ENCODE peak calls at places on chromosomes 5 and 9, in four cellular contexts. N, X, T and C are unnamed samples.

GRCh38 chr9:28810375-28811075 is 1237.2 kb upstream of the C9orf72 start:
- DNase-seq in N (peak), X (no peak), T (peak), C (no peak)

GRCh38 chr5:142056831-142057696 is 44.2 kb upstream of the GNPDA1 start:
- DNase-seq in N (no peak), X (peak), T (no peak), C (no peak)

GRCh38 chr5:123036391-123037103 is at the start of gene PPIC:
- DNase-seq in N (peak), X (peak), T (peak), C (peak)

GRCh38 chr9:126853667-126854066 is 6.8 kb upstream of the ZBTB34 start:
- DNase-seq in N (no peak), X (no peak), T (peak), C (peak)

GRCh38 chr5:82591021-82591515 is 312.9 kb upstream of the RPS23 start:
- DNase-seq in N (no peak), X (no peak), T (no peak), C (no peak)

GRCh38 chr5:72246239-72246580 is 73.8 kb downstream of the MRPS27 start:
- DNase-seq in N (no peak), X (no peak), T (peak), C (no peak)

GRCh38 chr9:33162721-33163311 is 4.3 kb downstream of the B4GALT1 start:
- DNase-seq in N (no peak), X (peak), T (no peak), C (peak)

GRCh38 chr5:75670571-75670970 is 46.7 kb downstream of the POC5 start:
- DNase-seq in N (no peak), X (no peak), T (no peak), C (peak)

GRCh38 chr9:114238919-114239879 is 83.7 kb upstream of the ORM1 start:
- DNase-seq in N (no peak), X (peak), T (peak), C (peak)

GRCh38 chr9:130142635-130143034 is 29.6 kb upstream of the NCS1 start:
- DNase-seq in N (no peak), X (no peak), T (no peak), C (no peak)

GRCh38 chr9:116468369-116468768 is 218.7 kb upstream of the TRIM32 start:
- DNase-seq in N (no peak), X (no peak), T (no peak), C (no peak)

GRCh38 chr5:174825587-174825986 is 101.2 kb downstream of the MSX2 start:
- DNase-seq in N (no peak), X (no peak), T (peak), C (peak)

GRCh38 chr5:78829811-78830499 is 155.2 kb downstream of the ARSB start:
- DNase-seq in N (no peak), X (peak), T (no peak), C (peak)

GRCh38 chr9:87007711-87008360 is 60.5 kb upstream of the GAS1 start:
- DNase-seq in N (no peak), X (no peak), T (no peak), C (no peak)

GRCh38 chr5:171365351-171365750 is 22.3 kb upstream of the NPM1 start:
- DNase-seq in N (no peak), X (no peak), T (peak), C (peak)

GRCh38 chr9:95772320-95773060 is 103.0 kb upstream of the ERCC6L2 start:
- DNase-seq in N (no peak), X (peak), T (peak), C (peak)

GRCh38 chr5:61052870-61053269 is 107.9 kb downstream of the NDUFAF2 start:
- DNase-seq in N (peak), X (no peak), T (peak), C (peak)

GRCh38 chr5:178305801-178306200 is 73.2 kb upstream of the PHYKPL start:
- DNase-seq in N (no peak), X (no peak), T (no peak), C (no peak)

GRCh38 chr5:64207978-64208377 is 42.3 kb downstream of the RNF180 start:
- DNase-seq in N (no peak), X (no peak), T (peak), C (peak)

GRCh38 chr9:71121275-71122168 is at the start of gene TRPM3:
- DNase-seq in N (no peak), X (no peak), T (no peak), C (no peak)

GRCh38 chr9:14343948-14344547 is 30.1 kb upstream of the NFIB start:
- DNase-seq in N (no peak), X (peak), T (no peak), C (no peak)

GRCh38 chr9:126443144-126443543 is 116.5 kb downstream of the MVB12B start:
- DNase-seq in N (no peak), X (no peak), T (no peak), C (no peak)

GRCh38 chr9:69421908-69422801 is 97.1 kb downstream of the ENTREP1 start:
- DNase-seq in N (no peak), X (peak), T (peak), C (peak)

GRCh38 chr9:69429281-69429680 is 104.3 kb downstream of the ENTREP1 start:
- DNase-seq in N (no peak), X (no peak), T (no peak), C (no peak)

GRCh38 chr9:69428017-69428785 is 103.2 kb downstream of the ENTREP1 start:
- DNase-seq in N (no peak), X (no peak), T (no peak), C (no peak)

GRCh38 chr9:69427286-69427685 is 102.3 kb downstream of the ENTREP1 start:
- DNase-seq in N (no peak), X (no peak), T (no peak), C (no peak)

GRCh38 chr9:69425402-69425801 is 100.4 kb downstream of the ENTREP1 start:
- DNase-seq in N (no peak), X (no peak), T (no peak), C (no peak)
- TF ChIP-seq CTCF in N (no peak), X (no peak), T (no peak), C (no peak)

DNA sequence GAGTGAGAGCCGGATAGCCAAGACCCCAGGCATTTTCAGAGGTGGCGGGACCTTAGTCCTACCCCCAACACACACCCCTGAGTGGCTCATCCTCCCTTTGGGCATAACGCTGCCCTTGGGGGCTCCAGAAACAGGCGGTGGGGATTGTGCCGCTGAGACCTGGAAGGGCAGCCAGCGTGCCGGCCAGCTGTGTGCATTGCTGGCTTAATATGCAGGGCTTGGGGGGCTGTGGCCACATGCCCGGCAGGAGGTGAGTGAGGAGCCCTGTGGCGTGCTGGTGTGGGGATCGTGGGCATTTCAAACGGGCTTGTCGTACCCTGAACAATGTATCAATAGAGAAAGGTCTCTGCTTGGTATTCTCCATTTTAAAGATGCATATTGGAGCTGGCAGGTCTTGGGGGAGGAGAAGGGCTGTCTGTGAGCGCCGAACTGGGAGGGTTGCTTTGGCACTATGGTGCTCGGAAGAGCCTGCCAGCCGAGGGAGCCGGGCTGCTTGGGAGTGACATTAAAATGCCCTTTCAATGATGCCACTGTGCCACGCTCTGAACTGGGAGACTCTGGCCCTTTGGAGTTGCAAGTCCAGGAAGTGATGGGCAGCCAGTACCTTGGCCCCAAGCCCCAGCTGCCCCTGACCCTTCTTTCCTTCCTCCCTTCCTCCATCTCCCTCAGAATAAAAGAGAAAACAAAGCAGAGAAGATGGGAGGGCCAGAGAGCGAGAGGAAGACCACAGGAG is 11.2 kb upstream of the OLFM1 start:
- DNase-seq in N (no peak), X (no peak), T (no peak), C (no peak)
- H3K4me3 ChIP-seq in N (no peak), X (peak), T (no peak), C (no peak)

GRCh38 chr9:90100014-90100413 is 495.2 kb downstream of the GADD45G start:
- DNase-seq in N (no peak), X (no peak), T (peak), C (no peak)
- TF ChIP-seq CTCF in N (no peak), X (no peak), T (peak), C (no peak)

GRCh38 chr5:154756203-154756870 is 1.2 kb downstream of the LARP1 start:
- DNase-seq in N (no peak), X (peak), T (no peak), C (peak)

GRCh38 chr5:154756871-154757646 is 1.9 kb downstream of the LARP1 start:
- DNase-seq in N (no peak), X (peak), T (no peak), C (peak)

GRCh38 chr5:154758977-154759376 is 3.8 kb downstream of the LARP1 start:
- DNase-seq in N (no peak), X (no peak), T (no peak), C (no peak)

GRCh38 chr5:154758501-154758900 is 3.3 kb downstream of the LARP1 start:
- DNase-seq in N (no peak), X (no peak), T (no peak), C (no peak)

DNA sequence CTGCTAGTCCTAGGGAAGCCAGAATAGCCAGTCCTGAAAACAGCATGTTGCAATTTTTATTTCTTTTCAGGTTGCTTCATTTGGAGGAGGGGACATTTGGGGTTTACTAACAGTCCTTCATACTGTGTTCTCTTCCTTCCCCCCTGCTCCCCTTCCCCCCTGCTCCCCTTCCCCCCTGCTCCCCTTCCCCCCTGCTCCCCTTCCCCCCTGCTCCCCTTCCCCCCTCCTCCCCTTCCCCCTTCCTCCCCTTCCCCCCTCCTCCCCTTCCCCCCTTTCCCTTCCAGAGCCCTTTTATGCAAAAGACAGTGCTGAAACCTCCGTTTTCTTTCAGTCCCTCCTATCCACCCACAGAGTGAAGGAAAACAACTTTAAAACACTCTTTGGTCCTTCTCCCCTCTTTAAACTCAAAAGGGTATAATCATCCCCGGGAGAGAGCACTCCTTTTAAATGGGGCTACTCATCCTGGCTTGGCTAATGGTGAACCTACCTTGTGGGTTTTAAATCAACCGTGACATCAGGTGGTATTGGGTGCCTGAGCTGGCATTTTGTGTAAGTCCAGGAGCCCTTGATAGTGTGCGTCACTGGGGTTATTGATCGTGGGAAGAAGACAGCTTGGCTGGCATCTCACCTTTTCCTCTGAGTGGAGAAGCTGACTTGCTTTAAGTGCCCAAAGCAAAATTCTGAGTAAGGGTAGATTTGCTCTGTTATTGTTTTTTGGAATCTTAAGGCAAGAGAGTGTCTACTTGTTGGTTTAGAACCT is 2.6 kb downstream of the LARP1 start:
- DNase-seq in N (no peak), X (no peak), T (no peak), C (no peak)
- H3K4me3 ChIP-seq in N (peak), X (peak), T (peak), C (peak)

DNA sequence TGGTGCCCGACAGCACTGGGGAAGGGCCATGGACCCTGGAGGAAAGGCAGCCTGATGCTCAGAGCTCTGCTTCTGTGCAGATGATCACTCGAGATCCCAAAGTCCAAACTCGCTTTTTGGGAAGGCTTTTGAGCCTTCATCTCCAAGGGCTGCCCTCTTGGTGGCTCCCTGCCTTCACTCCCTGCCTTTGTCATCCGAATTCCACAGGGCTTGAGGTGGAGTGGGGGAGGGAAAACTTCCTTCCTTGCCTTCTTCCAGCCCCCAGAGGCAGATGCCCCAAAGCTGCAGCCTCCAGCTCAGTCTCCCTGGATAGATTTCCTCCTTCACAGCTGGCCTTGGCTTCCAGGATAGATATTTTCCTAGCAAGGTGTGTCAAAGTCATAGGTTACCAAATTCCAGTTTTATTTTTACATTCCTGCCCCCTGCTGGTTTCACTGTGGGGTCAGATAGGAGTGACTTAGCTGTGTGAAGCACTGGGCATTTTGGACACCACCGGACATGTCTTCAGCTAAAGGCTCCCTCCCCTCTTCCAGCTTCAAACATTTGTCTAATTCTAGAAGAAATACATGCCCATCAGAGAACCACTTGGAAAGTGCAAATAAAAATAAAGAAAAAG is 268.2 kb downstream of the HSPA4 start:
- DNase-seq in N (no peak), X (no peak), T (no peak), C (no peak)
- TF ChIP-seq CTCF in N (no peak), X (no peak), T (no peak), C (no peak)

GRCh38 chr9:15512204-15512603 is 1.4 kb upstream of the PSIP1 start:
- DNase-seq in N (no peak), X (no peak), T (no peak), C (no peak)
- H3K4me3 ChIP-seq in N (no peak), X (no peak), T (no peak), C (no peak)